ENCODE peak calls at places on chromosomes 1 and 21, in four cellular contexts. J, D, C and M are unnamed samples.
A peak's percentile ranks its signal among the peaks of the same experiment; 100 is the strongest.

GRCh38 chr1:55073187-55073916 is 34.0 kb downstream of the PCSK9 start:
- DNase-seq in J (no peak), C (no peak), D (no peak), M (no peak)

GRCh38 chr1:28601696-28602095 is 9.6 kb downstream of the RAB42 start:
- DNase-seq in C (no peak), D (no peak), J (peak; percentile 95), M (no peak)

GRCh38 chr1:26490155-26490554 is 17.9 kb downstream of the HMGN2 start:
- DNase-seq in D (no peak), J (no peak), C (no peak), M (no peak)

GRCh38 chr21:44869860-44870747 is 3.4 kb downstream of the PTTG1IP start:
- DNase-seq in J (peak; percentile 95), D (no peak), C (no peak), M (no peak)

GRCh38 chr1:94539496-94539895 is 2.1 kb downstream of the F3 start:
- DNase-seq in D (no peak), J (peak; percentile 34), C (no peak), M (no peak)

GRCh38 chr1:52751589-52752306 is 25.5 kb downstream of the ZYG11B start:
- DNase-seq in D (no peak), J (peak; percentile 39), C (no peak), M (no peak)

GRCh38 chr1:160168016-160168415 is 16.6 kb downstream of the ATP1A4 start:
- DNase-seq in C (no peak), D (no peak), J (no peak), M (no peak)

GRCh38 chr1:218171302-218171893 is 113.7 kb upstream of the RRP15 start:
- DNase-seq in C (no peak), D (no peak), J (peak; percentile 52), M (no peak)

GRCh38 chr1:41695118-41695517 is 210.6 kb upstream of the EDN2 start:
- DNase-seq in D (no peak), C (peak; percentile 16), J (no peak), M (no peak)

GRCh38 chr1:159974350-159974965 is 20.4 kb upstream of the SLAMF9 start:
- DNase-seq in C (no peak), D (no peak), J (no peak), M (no peak)

GRCh38 chr1:177983824-177984528 is 14.1 kb upstream of the SEC16B start:
- DNase-seq in J (peak; percentile 95), D (no peak), C (peak; percentile 28), M (peak; percentile 32)

GRCh38 chr1:117146570-117147340 is 25.2 kb upstream of the TRIM45 start:
- DNase-seq in C (no peak), D (no peak), J (peak; percentile 91), M (no peak)

GRCh38 chr1:168907053-168907452 is 178.0 kb upstream of the DPT start:
- DNase-seq in J (no peak), D (no peak), C (no peak), M (no peak)

GRCh38 chr1:218459878-218460277 is 114.7 kb downstream of the TGFB2 start:
- DNase-seq in D (no peak), J (peak; percentile 96), C (peak; percentile 13), M (no peak)

GRCh38 chr1:18099026-18099425 is 8.6 kb upstream of the IGSF21 start:
- DNase-seq in D (no peak), C (no peak), J (no peak), M (no peak)

GRCh38 chr1:113146242-113147072 is 73.5 kb downstream of the LRIG2 start:
- DNase-seq in D (no peak), C (no peak), J (peak; percentile 32), M (no peak)

GRCh38 chr21:45266518-45267389 is 20.9 kb downstream of the POFUT2 start:
- DNase-seq in C (no peak), J (peak; percentile 30), D (peak; percentile 46), M (no peak)

GRCh38 chr21:35223480-35224156 is 174.5 kb upstream of the RUNX1 start:
- DNase-seq in D (no peak), J (no peak), C (no peak), M (no peak)

GRCh38 chr1:235907897-235908240 is 41.2 kb upstream of the LYST start:
- DNase-seq in J (no peak), D (no peak), C (no peak), M (no peak)

GRCh38 chr1:116167625-116168276 is 56.6 kb downstream of the MAB21L3 start:
- DNase-seq in D (no peak), J (no peak), C (no peak), M (no peak)

GRCh38 chr1:30745834-30746208 is 11.8 kb downstream of the LAPTM5 start:
- DNase-seq in C (no peak), J (no peak), D (no peak), M (no peak)

GRCh38 chr1:34163792-34164509 is 1.1 kb downstream of the CSMD2 start:
- DNase-seq in C (no peak), D (no peak), J (peak; percentile 10), M (no peak)

GRCh38 chr1:32187850-32188249 is 8.4 kb downstream of the TXLNA start:
- DNase-seq in D (no peak), J (no peak), C (no peak), M (no peak)

GRCh38 chr1:212595787-212596714 is 12.5 kb upstream of the ATF3 start:
- DNase-seq in J (peak; percentile 97), D (no peak), C (no peak), M (no peak)

GRCh38 chr1:203308205-203309114 is 3.1 kb downstream of the BTG2 start:
- DNase-seq in D (peak; percentile 48), C (no peak), J (no peak), M (no peak)

GRCh38 chr1:155254714-155255242 is 505 bp downstream of the ENTREP3 start:
- DNase-seq in C (peak; percentile 53), J (peak; percentile 10), D (no peak), M (no peak)

GRCh38 chr1:152036316-152037216 is at the start of gene S100A11:
- DNase-seq in C (no peak), J (peak; percentile 89), D (peak; percentile 80), M (peak; percentile 2)

GRCh38 chr1:205286335-205286950 is 35.1 kb downstream of the NUAK2 start:
- DNase-seq in C (no peak), J (peak; percentile 83), D (peak; percentile 62), M (no peak)

GRCh38 chr1:215682232-215682631 is 115.1 kb downstream of the KCTD3 start:
- DNase-seq in D (no peak), C (no peak), J (no peak), M (no peak)

GRCh38 chr1:29208462-29208861 is 22.3 kb downstream of the MECR start:
- DNase-seq in C (no peak), D (no peak), J (no peak), M (no peak)